ENCODE peak calls at places on chromosomes 16 and 17, in four cellular contexts. Y is neural progenitor cell, F is GM23338, U is GM23248. T is an unnamed sample.

GRCh38 chr17:44916781-44917241 is 1.5 kb upstream of the GFAP start:
- DNase-seq in Y (no peak), F (no peak), U (peak; percentile 71), T (peak; percentile 39)

GRCh38 chr17:45900723-45901415 is 6.5 kb downstream of the MAPT start:
- DNase-seq in Y (no peak), F (no peak), U (no peak), T (no peak)

GRCh38 chr17:900336-900735 is 79.2 kb downstream of the NXN start:
- DNase-seq in U (peak; percentile 46), Y (no peak), F (no peak), T (no peak)

GRCh38 chr17:40323731-40324650 is 15.0 kb downstream of the RARA start:
- DNase-seq in F (no peak), U (peak; percentile 73), Y (no peak), T (no peak)

GRCh38 chr17:34840758-34841157 is 120.5 kb downstream of the CCT6B start:
- DNase-seq in Y (no peak), U (no peak), F (peak; percentile 46), T (no peak)

GRCh38 chr17:70407501-70407900 is 238.2 kb downstream of the KCNJ2 start:
- DNase-seq in F (no peak), Y (no peak), U (no peak), T (no peak)

GRCh38 chr17:12730931-12731521 is 58.3 kb upstream of the ARHGAP44 start:
- DNase-seq in F (peak; percentile 68), U (peak; percentile 84), Y (peak; percentile 45), T (peak; percentile 87)

GRCh38 chr17:83137523-83137922 is 58.1 kb downstream of the METRNL start:
- DNase-seq in U (no peak), Y (no peak), F (no peak), T (no peak)

GRCh38 chr17:27573971-27574525 is 56.9 kb upstream of the LGALS9 start:
- DNase-seq in U (peak; percentile 80), F (peak; percentile 30), Y (no peak), T (peak; percentile 55)

GRCh38 chr17:72429066-72429638 is 308.3 kb downstream of the SOX9 start:
- DNase-seq in U (no peak), Y (no peak), F (no peak), T (no peak)

GRCh38 chr17:75313941-75314550 is 24.8 kb upstream of the SLC25A19 start:
- DNase-seq in Y (no peak), F (no peak), U (peak; percentile 53), T (no peak)

GRCh38 chr17:57408064-57408811 is 151.9 kb downstream of the MSI2 start:
- DNase-seq in F (peak; percentile 64), Y (peak; percentile 68), U (no peak), T (peak; percentile 61)

GRCh38 chr16:28985611-28986041 is 774 bp downstream of the LAT start:
- DNase-seq in F (no peak), U (no peak), Y (no peak), T (no peak)

GRCh38 chr17:35708951-35709350 is 22.5 kb upstream of the RASL10B start:
- DNase-seq in Y (no peak), U (no peak), F (no peak), T (no peak)

GRCh38 chr17:14301279-14301760 is 439 bp downstream of the HS3ST3B1 start:
- DNase-seq in F (peak; percentile 53), U (peak; percentile 71), Y (peak; percentile 66), T (peak; percentile 50)

GRCh38 chr17:64984776-64985521 is 65.7 kb upstream of the LRRC37A3 start:
- DNase-seq in Y (no peak), U (peak; percentile 27), F (no peak), T (peak; percentile 59)

GRCh38 chr17:74603032-74603635 is 11.1 kb upstream of the CD300LD start:
- DNase-seq in U (no peak), F (no peak), Y (no peak), T (no peak)

GRCh38 chr17:65901394-65901793 is 290.5 kb downstream of the CEP112 start:
- DNase-seq in F (no peak), U (no peak), Y (no peak), T (no peak)

GRCh38 chr16:12536412-12536746 is 267.3 kb downstream of the CPPED1 start:
- DNase-seq in U (no peak), F (no peak), Y (no peak), T (no peak)

GRCh38 chr17:82838386-82839063 is 1.3 kb downstream of the ZNF750 start:
- DNase-seq in U (peak; percentile 8), F (no peak), Y (no peak), T (peak; percentile 64)

GRCh38 chr16:15996432-15997109 is 47.2 kb downstream of the ABCC1 start:
- DNase-seq in U (peak; percentile 87), Y (no peak), F (no peak), T (peak; percentile 10)

GRCh38 chr17:40461774-40462342 is 18.6 kb downstream of the IGFBP4 start:
- DNase-seq in F (no peak), U (peak; percentile 62), Y (no peak), T (peak; percentile 17)

GRCh38 chr16:87333581-87334331 is 16.6 kb upstream of the C16orf95 start:
- DNase-seq in U (no peak), Y (no peak), F (no peak), T (no peak)

GRCh38 chr16:66604376-66605176 is at the start of gene CMTM3:
- DNase-seq in Y (peak; percentile 91), F (peak; percentile 84), U (peak; percentile 87), T (peak; percentile 87)

GRCh38 chr16:3036726-3037315 is at the start of gene BICDL2:
- DNase-seq in Y (no peak), F (peak; percentile 93), U (no peak), T (peak; percentile 75)

GRCh38 chr16:4733211-4733742 is 794 bp downstream of the ANKS3 start:
- DNase-seq in F (no peak), U (peak; percentile 19), Y (no peak), T (no peak)

GRCh38 chr16:4734730-4735575 is 616 bp downstream of the DNAAF8 start:
- DNase-seq in F (peak; percentile 93), Y (peak; percentile 96), U (peak; percentile 96), T (peak; percentile 95)

GRCh38 chr16:4736546-4736945 is 2.2 kb downstream of the DNAAF8 start:
- DNase-seq in U (no peak), F (no peak), Y (no peak), T (no peak)

GRCh38 chr16:4734063-4734729 is at the start of the genes ANKS3 and DNAAF8:
- DNase-seq in U (peak; percentile 100), Y (peak; percentile 98), F (peak; percentile 99), T (peak; percentile 97)

GRCh38 chr16:4733747-4734062 is 366 bp downstream of the ANKS3 start:
- DNase-seq in U (peak; percentile 36), Y (no peak), F (no peak), T (peak; percentile 34)
- TF ChIP-seq EZH2phosphoT487 in U (no peak), Y (no peak), F (no peak), T (no peak)

GRCh38 chr17:77266891-77267341 is 126.1 kb downstream of the SEC14L1 start:
- DNase-seq in F (peak; percentile 90), U (peak; percentile 36), Y (peak; percentile 58), T (no peak)
- TF ChIP-seq EZH2phosphoT487 in F (no peak), U (no peak), Y (no peak), T (no peak)

DNA sequence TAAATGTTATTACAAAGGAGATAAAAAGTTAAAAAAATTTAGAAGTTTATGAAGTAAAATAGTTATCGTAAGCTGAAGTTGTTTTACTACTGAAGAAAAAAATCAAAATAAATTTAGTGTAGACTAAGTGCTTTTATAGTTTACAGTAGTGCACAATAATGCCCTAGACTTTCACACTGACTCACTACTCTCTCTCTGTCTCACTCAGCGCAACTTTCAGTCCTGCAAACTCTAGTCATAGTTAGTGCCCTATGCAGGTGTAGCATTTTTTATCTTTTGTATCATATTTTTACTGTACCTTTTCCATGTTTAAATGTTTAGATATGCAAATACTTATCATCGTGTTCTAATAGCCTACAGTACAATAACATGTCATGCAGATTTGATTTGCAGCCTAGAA is 17.7 kb upstream of the TOM1L1 start:
- DNase-seq in Y (no peak), U (no peak), F (no peak), T (no peak)
- TF ChIP-seq EZH2phosphoT487 in Y (no peak), U (no peak), F (no peak), T (no peak)

DNA sequence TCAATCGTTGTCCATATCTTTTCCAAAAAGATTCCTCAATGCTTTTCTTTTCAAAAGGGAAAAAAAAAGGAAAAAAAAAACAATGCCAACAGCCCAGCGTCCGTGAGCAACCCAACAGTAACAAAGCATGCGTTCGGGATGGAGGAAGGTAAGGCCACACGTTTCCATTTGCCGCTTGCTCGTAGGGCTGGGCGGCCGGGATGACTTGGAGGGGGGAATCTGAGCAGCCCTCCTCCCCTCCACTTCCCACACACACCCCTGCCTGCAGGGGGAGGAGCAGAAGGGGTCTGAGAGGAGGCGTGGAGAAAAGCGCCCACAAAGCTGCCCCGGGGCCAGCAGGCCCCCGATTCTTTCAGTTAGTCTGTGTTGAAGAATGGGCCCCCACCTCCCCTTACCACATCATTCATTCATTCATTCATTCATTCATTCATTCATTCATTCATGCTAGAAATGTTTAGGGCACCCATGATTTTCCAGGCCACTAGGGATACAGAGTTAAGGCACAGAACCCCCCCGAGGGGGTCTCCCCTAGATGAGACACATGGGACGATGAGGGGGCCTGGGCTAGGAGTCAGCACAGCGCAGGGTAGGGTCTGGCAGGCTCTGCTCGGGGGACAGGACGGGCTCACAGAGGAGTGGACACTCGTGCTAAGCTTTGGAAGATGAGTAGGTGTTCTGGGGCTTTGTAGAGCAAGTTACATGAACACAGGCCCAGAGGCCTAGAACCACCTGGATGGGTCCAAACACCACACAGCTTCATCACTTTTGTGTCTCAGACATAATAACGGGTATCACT is 10.9 kb upstream of the TBX2 start:
- DNase-seq in U (no peak), Y (no peak), F (no peak), T (no peak)
- TF ChIP-seq EZH2phosphoT487 in U (no peak), Y (no peak), F (no peak), T (no peak)

GRCh38 chr17:76558210-76559095 is 18.6 kb downstream of the PRCD start:
- DNase-seq in F (no peak), Y (peak; percentile 43), U (peak; percentile 63), T (no peak)
- TF ChIP-seq EZH2phosphoT487 in F (no peak), Y (no peak), U (no peak), T (no peak)

GRCh38 chr16:50096791-50097190 is 31.0 kb downstream of the HEATR3 start:
- DNase-seq in Y (no peak), F (no peak), U (peak; percentile 88), T (no peak)

GRCh38 chr16:50088302-50088701 is 22.5 kb downstream of the HEATR3 start:
- DNase-seq in U (no peak), F (no peak), Y (no peak), T (no peak)

GRCh38 chr16:50093607-50094570 is 28.1 kb downstream of the HEATR3 start:
- DNase-seq in F (no peak), U (peak; percentile 94), Y (no peak), T (no peak)
- TF ChIP-seq EZH2phosphoT487 in F (no peak), U (no peak), Y (no peak), T (no peak)